ENCODE peak calls at places on chromosomes 1 and 21, in nine cellular contexts. I, U, L, N, D, S, B, Z and Y are unnamed samples.

GRCh38 chr1:3817821-3818597 is 21.7 kb upstream of the LRRC47 start:
- DNase-seq in S (no peak), U (no peak), I (no peak), Z (no peak), L (no peak), B (no peak), D (no peak), N (no peak), Y (no peak)

GRCh38 chr1:214470132-214470531 is 81.3 kb downstream of the PTPN14 start:
- DNase-seq in L (no peak), N (no peak), B (no peak), D (no peak), U (no peak), Z (no peak), S (no peak), I (no peak), Y (no peak)

GRCh38 chr1:113217447-113218208 is 144.6 kb downstream of the LRIG2 start:
- DNase-seq in D (no peak), S (no peak), Z (no peak), B (peak), N (no peak), U (no peak), L (no peak), I (no peak), Y (no peak)

GRCh38 chr21:34992736-34993135 is 56.4 kb downstream of the RUNX1 start:
- DNase-seq in N (no peak), D (peak), S (no peak), B (no peak), Z (peak), I (no peak), L (no peak), U (no peak), Y (no peak)

GRCh38 chr1:172671591-172671990 is 12.7 kb downstream of the FASLG start:
- DNase-seq in L (peak), D (peak), U (no peak), Z (no peak), N (no peak), S (no peak), I (no peak), B (no peak), Y (no peak)

GRCh38 chr21:17406202-17406601 is 106.6 kb upstream of the CXADR start:
- DNase-seq in B (no peak), N (no peak), I (no peak), L (no peak), Z (no peak), D (no peak), S (no peak), U (no peak), Y (no peak)

GRCh38 chr21:36917487-36918158 is 48.8 kb downstream of the HLCS start:
- DNase-seq in N (peak), D (peak), U (no peak), L (peak), B (peak), I (peak), Z (no peak), S (no peak), Y (peak)

GRCh38 chr1:16152521-16153087 is 3.3 kb downstream of the EPHA2 start:
- DNase-seq in B (no peak), D (no peak), U (no peak), Z (no peak), I (peak), N (no peak), S (no peak), L (no peak), Y (no peak)

GRCh38 chr1:151511636-151512215 is 539 bp downstream of the CGN start:
- DNase-seq in N (peak), D (peak), L (peak), U (peak), S (peak), Z (no peak), I (peak), B (peak), Y (no peak)

GRCh38 chr1:115545791-115546733 is 95.7 kb upstream of the VANGL1 start:
- DNase-seq in N (no peak), Z (no peak), L (peak), D (peak), U (peak), B (peak), S (no peak), I (peak), Y (peak)

GRCh38 chr1:223074901-223075300 is 68.1 kb downstream of the TLR5 start:
- DNase-seq in Z (no peak), L (no peak), S (no peak), B (no peak), N (no peak), U (no peak), I (no peak), D (no peak), Y (no peak)

GRCh38 chr1:224065455-224065854 is 48.5 kb upstream of the FBXO28 start:
- DNase-seq in I (no peak), D (peak), Z (no peak), N (no peak), B (peak), U (no peak), S (no peak), L (peak), Y (no peak)

GRCh38 chr21:43890042-43890441 is 25.0 kb downstream of the AGPAT3 start:
- DNase-seq in B (no peak), S (no peak), U (no peak), N (no peak), L (no peak), D (no peak), Z (no peak), I (no peak), Y (peak)

GRCh38 chr1:65266501-65266900 is 42.8 kb upstream of the DNAJC6 start:
- DNase-seq in D (no peak), Z (no peak), S (no peak), L (no peak), B (no peak), N (no peak), I (no peak), U (no peak), Y (no peak)

GRCh38 chr1:6007318-6008083 is 15.3 kb upstream of the NPHP4 start:
- DNase-seq in Z (no peak), L (no peak), I (no peak), S (no peak), N (no peak), U (no peak), B (no peak), D (peak), Y (no peak)

GRCh38 chr1:111990878-111991760 is 1.7 kb upstream of the KCND3 start:
- DNase-seq in U (peak), L (peak), Z (no peak), D (peak), S (no peak), N (peak), I (peak), B (peak), Y (peak)

GRCh38 chr1:24871306-24871901 is 58.7 kb downstream of the RUNX3 start:
- DNase-seq in L (no peak), N (no peak), B (no peak), Z (no peak), U (no peak), S (no peak), I (no peak), D (no peak), Y (no peak)

GRCh38 chr1:231278100-231278790 is 37.2 kb downstream of the GNPAT start:
- DNase-seq in N (no peak), Z (no peak), S (no peak), L (no peak), B (no peak), D (no peak), U (no peak), I (no peak), Y (no peak)

GRCh38 chr1:11053758-11054137 is 6.1 kb downstream of the SRM start:
- DNase-seq in D (peak), U (no peak), S (no peak), L (no peak), B (no peak), Z (no peak), I (peak), N (no peak), Y (peak)

GRCh38 chr1:3312894-3313578 is 141.4 kb upstream of the ARHGEF16 start:
- DNase-seq in N (peak), L (peak), Z (peak), I (no peak), B (peak), D (peak), U (no peak), S (no peak), Y (no peak)

GRCh38 chr1:225467193-225468020 is 39.6 kb upstream of the LBR start:
- DNase-seq in N (no peak), U (no peak), B (peak), I (no peak), D (no peak), S (peak), Z (peak), L (no peak), Y (no peak)

GRCh38 chr1:219345953-219346352 is 172.3 kb downstream of the LYPLAL1 start:
- DNase-seq in D (no peak), L (no peak), Z (no peak), N (no peak), B (no peak), S (no peak), U (no peak), I (no peak), Y (no peak)

GRCh38 chr1:114737314-114737713 is 20.5 kb downstream of the CSDE1 start:
- DNase-seq in L (no peak), S (no peak), D (no peak), B (peak), N (no peak), U (no peak), Z (no peak), I (no peak), Y (no peak)

GRCh38 chr1:203239906-203240305 is 10.4 kb upstream of the CHIT1 start:
- DNase-seq in D (peak), U (no peak), N (no peak), I (no peak), L (no peak), B (no peak), Z (no peak), S (no peak), Y (no peak)

GRCh38 chr1:184660462-184661191 is 94.0 kb downstream of the EDEM3 start:
- DNase-seq in B (no peak), S (no peak), Z (no peak), U (no peak), I (no peak), L (no peak), D (no peak), N (no peak), Y (no peak)

GRCh38 chr1:6967431-6968079 is 182.3 kb downstream of the CAMTA1 start:
- DNase-seq in I (no peak), Z (no peak), D (peak), L (no peak), N (no peak), S (no peak), B (no peak), U (no peak), Y (no peak)

GRCh38 chr1:234925440-234926251 is 203.0 kb downstream of the TOMM20 start:
- DNase-seq in B (peak), U (no peak), I (no peak), D (peak), S (no peak), L (peak), Z (no peak), N (peak), Y (no peak)

GRCh38 chr1:189432761-189433160 is 1044.9 kb downstream of the BRINP3 start:
- DNase-seq in Z (no peak), L (no peak), N (no peak), D (no peak), I (no peak), S (no peak), U (no peak), B (no peak), Y (no peak)

GRCh38 chr1:232594018-232594502 is 35.9 kb downstream of the SIPA1L2 start:
- DNase-seq in I (no peak), D (no peak), S (no peak), Z (no peak), U (no peak), B (no peak), L (peak), N (no peak), Y (no peak)

GRCh38 chr1:22772054-22772453 is 61.4 kb downstream of the EPHB2 start:
- DNase-seq in S (no peak), Z (peak), I (no peak), N (peak), L (no peak), D (no peak), U (peak), B (no peak), Y (no peak)

GRCh38 chr1:225460737-225461532 is 33.1 kb upstream of the LBR start:
- DNase-seq in U (no peak), D (no peak), N (no peak), L (no peak), Z (no peak), S (no peak), B (no peak), I (no peak), Y (no peak)

GRCh38 chr1:159428536-159428935 is 3.5 kb upstream of the OR10J4 start:
- DNase-seq in L (no peak), N (no peak), S (no peak), I (no peak), D (no peak), U (no peak), Z (no peak), B (no peak), Y (no peak)

GRCh38 chr1:228781161-228781771 is 46.0 kb downstream of the RHOU start:
- DNase-seq in B (no peak), S (no peak), Z (no peak), I (no peak), D (peak), L (no peak), N (no peak), U (peak), Y (no peak)

GRCh38 chr1:19023787-19024186 is 67.3 kb upstream of the IFFO2 start:
- DNase-seq in N (no peak), Z (no peak), D (no peak), U (no peak), S (no peak), L (no peak), I (no peak), B (no peak), Y (no peak)

GRCh38 chr21:37435120-37435519 is 68.5 kb downstream of the DYRK1A start:
- DNase-seq in N (peak), D (peak), L (peak), S (peak), U (no peak), B (peak), I (peak), Z (peak), Y (peak)